ENCODE peak calls at places on chromosomes 6 and 20, in seven cellular contexts. A is stromal cell of bone marrow, R is AG04449, C is A549, Y is NCI-H1092 treated with DMSO at 0.1 percent for 48 hours, K is T follicular helper cell, V is Kasumi-1. L is an unnamed sample.

GRCh38 chr6:139879823-139880356 is 505.4 kb upstream of the CITED2 start:
- DNase-seq in R (no peak), Y (no peak), A (no peak), C (no peak), V (no peak), K (no peak), L (no peak)

GRCh38 chr6:168371185-168371584 is 51.6 kb upstream of the DACT2 start:
- DNase-seq in V (no peak), C (no peak), A (no peak), K (no peak), R (no peak), Y (no peak), L (no peak)

GRCh38 chr6:137277971-137278602 is 58.9 kb upstream of the IFNGR1 start:
- DNase-seq in V (no peak), K (no peak), C (peak), Y (no peak), R (peak), A (no peak), L (peak)

GRCh38 chr20:848218-848617 is 14.7 kb downstream of the FAM110A start:
- DNase-seq in A (no peak), R (no peak), K (no peak), C (no peak), V (no peak), Y (no peak), L (no peak)

GRCh38 chr20:59994697-59995122 is 36.5 kb downstream of the CDH26 start:
- DNase-seq in C (no peak), K (no peak), A (no peak), R (no peak), V (peak), Y (no peak), L (peak)

GRCh38 chr6:17289491-17290106 is 8.4 kb downstream of the RBM24 start:
- DNase-seq in V (no peak), C (no peak), Y (no peak), A (no peak), K (no peak), R (no peak), L (no peak)

GRCh38 chr6:110414669-110415296 is 592 bp downstream of the DDO start:
- DNase-seq in V (no peak), K (no peak), Y (no peak), C (no peak), R (no peak), A (peak), L (no peak)

GRCh38 chr20:51833326-51833725 is 31.0 kb upstream of the SALL4 start:
- DNase-seq in V (no peak), C (no peak), Y (no peak), R (no peak), A (no peak), K (no peak), L (peak)

GRCh38 chr6:150065083-150065482 is 3.8 kb downstream of the ULBP3 start:
- DNase-seq in K (no peak), A (no peak), C (no peak), V (no peak), Y (no peak), R (no peak), L (no peak)

GRCh38 chr20:39282619-39283092 is 320.5 kb downstream of the DHX35 start:
- DNase-seq in Y (peak), C (no peak), A (no peak), R (no peak), K (no peak), V (no peak), L (no peak)

GRCh38 chr6:166530211-166531045 is 56.0 kb downstream of the RAMACL start:
- DNase-seq in R (no peak), V (no peak), Y (no peak), C (peak), K (no peak), A (no peak), L (peak)

GRCh38 chr6:80547827-80548226 is 441.4 kb downstream of the BCKDHB start:
- DNase-seq in C (no peak), K (no peak), R (peak), V (no peak), A (peak), Y (no peak), L (no peak)

GRCh38 chr20:38001981-38002380 is 31.3 kb downstream of the TTI1 start:
- DNase-seq in K (no peak), R (no peak), V (no peak), A (no peak), C (no peak), Y (no peak), L (no peak)

GRCh38 chr6:26105842-26106241 is 18.6 kb downstream of the HFE start:
- DNase-seq in A (no peak), R (no peak), Y (no peak), K (no peak), C (no peak), V (no peak), L (no peak)

GRCh38 chr6:167979436-167980090 is 17.9 kb upstream of the KIF25 start:
- DNase-seq in R (no peak), Y (no peak), V (no peak), A (no peak), K (no peak), C (no peak), L (no peak)

GRCh38 chr6:13574571-13575376 is at the start of gene SIRT5:
- DNase-seq in C (peak), R (no peak), Y (peak), A (peak), K (peak), V (peak), L (peak)

GRCh38 chr20:8667306-8667705 is 401.6 kb upstream of the PLCB4 start:
- DNase-seq in A (peak), Y (no peak), V (no peak), C (no peak), R (no peak), K (no peak), L (no peak)

GRCh38 chr6:39452306-39452705 is 129.8 kb upstream of the KCNK16 start:
- DNase-seq in C (no peak), V (no peak), Y (no peak), A (no peak), R (no peak), K (no peak), L (no peak)

GRCh38 chr6:137699036-137699683 is 167.9 kb upstream of the TNFAIP3 start:
- DNase-seq in R (no peak), Y (no peak), V (peak), A (no peak), K (no peak), C (no peak), L (no peak)

GRCh38 chr6:137365648-137366047 is 128.5 kb downstream of the OLIG3 start:
- DNase-seq in R (no peak), K (no peak), C (no peak), A (no peak), V (no peak), Y (no peak), L (no peak)

GRCh38 chr6:27617700-27618689 is 145.1 kb upstream of the ZNF184 start:
- DNase-seq in R (no peak), A (no peak), K (no peak), Y (no peak), V (no peak), C (peak), L (peak)

GRCh38 chr6:109769213-109769612 is 78.1 kb downstream of the FIG4 start:
- DNase-seq in K (no peak), C (no peak), Y (no peak), R (no peak), V (no peak), A (no peak), L (no peak)

GRCh38 chr20:57582432-57583288 is 21.8 kb downstream of the PCK1 start:
- DNase-seq in V (no peak), Y (no peak), C (no peak), K (no peak), A (peak), R (no peak), L (no peak)

GRCh38 chr6:167974644-167975344 is 22.7 kb upstream of the KIF25 start:
- DNase-seq in V (no peak), K (no peak), C (no peak), Y (no peak), A (no peak), R (peak), L (no peak)

GRCh38 chr6:47096233-47096887 is 54.2 kb upstream of the ADGRF1 start:
- DNase-seq in K (no peak), R (no peak), A (no peak), V (no peak), Y (no peak), C (no peak), L (no peak)

L was measured in PC-9.